ENCODE peak calls at places on chromosomes 3 and 15, in ten cellular contexts. J is endothelial cell; G is H1; B is stimulated activated CD4-positive, alpha-beta T cell treated with anti-CD3 and anti-CD28 coated beads, Interleukin-12 subunit alpha, Interleukin-12 subunit beta, amount 100 ng/mL, for 48 hours; H is type B pancreatic cell; O is mesothelial cell of epicardium; W is GM13976; R is RCC 7860; E is ELF-1; N is RKO. C is an unnamed sample.

GRCh38 chr3:106208979-106209378 is 340.2 kb upstream of the CBLB start:
- DNase-seq in G (no peak), N (peak; percentile 52), R (no peak), H (no peak), E (no peak), O (no peak), W (no peak), J (no peak), B (no peak), C (no peak)

GRCh38 chr3:45940781-45941365 is 2.4 kb upstream of the CXCR6 start:
- DNase-seq in J (no peak), G (no peak), N (no peak), B (no peak), O (no peak), E (no peak), H (no peak), R (no peak), W (no peak), C (no peak)

GRCh38 chr3:9100132-9100894 is 137.0 kb upstream of the RAD18 start:
- DNase-seq in H (no peak), B (no peak), W (peak; percentile 65), E (no peak), G (no peak), N (no peak), R (no peak), O (no peak), J (no peak), C (no peak)

GRCh38 chr3:108297636-108298035 is 1.3 kb downstream of the HHLA2 start:
- DNase-seq in H (no peak), E (peak; percentile 75), N (no peak), G (no peak), O (no peak), B (no peak), R (peak; percentile 59), W (no peak), J (no peak), C (peak; percentile 31)

GRCh38 chr15:92391640-92392039 is 2.0 kb upstream of the ST8SIA2 start:
- DNase-seq in B (peak; percentile 12), E (peak; percentile 44), N (peak; percentile 9), H (no peak), R (no peak), W (peak; percentile 40), O (no peak), G (no peak), J (peak; percentile 38), C (no peak)

GRCh38 chr3:28612232-28612631 is 263.6 kb upstream of the AZI2 start:
- DNase-seq in B (no peak), E (no peak), H (no peak), J (no peak), O (no peak), G (no peak), W (no peak), N (no peak), R (no peak), C (no peak)

GRCh38 chr3:161354554-161354953 is 16.8 kb downstream of the SPTSSB start:
- DNase-seq in E (no peak), O (no peak), W (no peak), N (no peak), H (no peak), B (no peak), J (no peak), G (no peak), R (no peak), C (no peak)

GRCh38 chr3:27385504-27385903 is 16.3 kb upstream of the NEK10 start:
- DNase-seq in N (no peak), B (no peak), G (no peak), O (no peak), R (no peak), H (no peak), E (no peak), J (no peak), W (no peak), C (no peak)

GRCh38 chr3:84958495-84959469 is at the start of gene CADM2:
- DNase-seq in E (peak; percentile 85), H (peak; percentile 86), J (peak; percentile 89), G (peak; percentile 91), R (no peak), O (peak; percentile 89), N (no peak), B (peak; percentile 30), W (peak; percentile 93), C (peak; percentile 92)

GRCh38 chr15:80160570-80161156 is 7.9 kb downstream of the FAH start:
- DNase-seq in N (peak; percentile 85), O (no peak), R (peak; percentile 95), W (peak; percentile 61), H (no peak), B (peak; percentile 20), G (no peak), E (peak; percentile 49), J (no peak), C (peak; percentile 57)

GRCh38 chr3:53082736-53083135 is 36.9 kb upstream of the SFMBT1 start:
- DNase-seq in W (no peak), G (no peak), J (no peak), H (no peak), O (no peak), B (no peak), R (no peak), N (no peak), E (no peak), C (no peak)

GRCh38 chr15:80660114-80660513 is 35.0 kb upstream of the ABHD17C start:
- DNase-seq in H (no peak), R (peak; percentile 14), O (peak; percentile 40), G (no peak), B (no peak), E (peak; percentile 43), W (no peak), N (peak; percentile 24), J (peak; percentile 55), C (no peak)

GRCh38 chr3:5022187-5022965 is 43.1 kb downstream of the BHLHE40 start:
- DNase-seq in W (peak; percentile 80), N (peak; percentile 35), O (no peak), G (no peak), J (no peak), R (peak; percentile 44), E (no peak), B (no peak), H (no peak), C (no peak)

GRCh38 chr15:82849556-82850241 is 40.3 kb downstream of the WHAMM start:
- DNase-seq in R (peak; percentile 57), E (peak; percentile 97), J (peak; percentile 78), N (peak; percentile 46), G (peak; percentile 81), H (peak; percentile 71), B (peak; percentile 44), O (peak; percentile 68), W (peak; percentile 81), C (peak; percentile 81)

GRCh38 chr3:33799202-33799551 is 747 bp downstream of the PDCD6IP start:
- DNase-seq in G (no peak), O (no peak), W (no peak), R (no peak), H (no peak), E (no peak), B (no peak), J (no peak), N (no peak), C (no peak)

GRCh38 chr3:63578858-63579257 is 73.6 kb upstream of the SNTN start:
- DNase-seq in R (no peak), J (no peak), N (no peak), B (no peak), G (no peak), W (no peak), O (no peak), E (no peak), H (no peak), C (no peak)

GRCh38 chr3:53196575-53197407 is 35.8 kb downstream of the PRKCD start:
- DNase-seq in G (no peak), E (peak; percentile 89), O (no peak), N (peak; percentile 22), H (no peak), B (peak; percentile 50), R (peak; percentile 23), J (no peak), W (peak; percentile 67), C (no peak)

GRCh38 chr3:147654827-147655226 is 245.7 kb downstream of the ZIC1 start:
- DNase-seq in O (no peak), B (no peak), G (no peak), J (no peak), E (no peak), H (no peak), N (no peak), R (peak; percentile 40), W (no peak), C (no peak)

GRCh38 chr15:40958723-40959122 is 5.5 kb downstream of the CHAC1 start:
- DNase-seq in E (no peak), W (no peak), G (no peak), J (no peak), H (no peak), B (no peak), O (no peak), R (no peak), N (no peak), C (no peak)

GRCh38 chr3:174208161-174208560 is 651.0 kb upstream of the NAALADL2 start:
- DNase-seq in N (no peak), R (no peak), J (no peak), B (no peak), H (no peak), E (no peak), O (no peak), G (no peak), W (no peak), C (no peak)

GRCh38 chr15:38474155-38474757 is 20.3 kb downstream of the FAM98B start:
- DNase-seq in W (peak; percentile 43), J (peak; percentile 33), R (peak; percentile 59), E (peak; percentile 25), N (peak; percentile 72), H (no peak), O (no peak), B (peak; percentile 35), G (no peak), C (no peak)

C was measured in left cardiac atrium.